ENCODE peak calls at places on chromosomes 2 and 18, in six cellular contexts. F is HCT116, I is OCI-LY7, U is PC-3, A is MM.1S, T is GM23248. M is an unnamed sample. For H3K9me3 and H3K9me2, the result is how much of the 10 kb centered on the place peaks cover.

GRCh38 chr2:215218587-215219577 is 80.5 kb upstream of the ABCA12 start:
- DNase-seq in I (no peak), T (no peak), F (no peak), U (peak), A (no peak), M (no peak)

GRCh38 chr2:40096360-40096759 is 317.3 kb upstream of the THUMPD2 start:
- DNase-seq in F (no peak), T (peak), I (no peak), A (no peak), U (peak), M (no peak)

GRCh38 chr18:31687529-31687928 is 3.1 kb upstream of the B4GALT6 start:
- DNase-seq in U (no peak), F (no peak), A (no peak), I (no peak), T (peak), M (no peak)

GRCh38 chr2:190533968-190534309 is 583 bp downstream of the NEMP2 start:
- DNase-seq in A (peak), U (no peak), T (no peak), F (no peak), I (peak), M (peak)

GRCh38 chr2:64374686-64375085 is 79.3 kb upstream of the LGALSL start:
- DNase-seq in T (no peak), U (peak), F (no peak), A (no peak), I (no peak), M (no peak)

GRCh38 chr2:71843391-71843850 is 304.2 kb downstream of the CYP26B1 start:
- DNase-seq in A (no peak), U (peak), I (no peak), F (peak), T (peak), M (peak)

GRCh38 chr2:96887419-96888081 is 17.7 kb upstream of the SEMA4C start:
- DNase-seq in F (no peak), U (peak), I (no peak), T (peak), A (no peak), M (peak)

GRCh38 chr2:55581875-55582547 is 35.4 kb downstream of the PPP4R3B start:
- DNase-seq in U (no peak), A (no peak), F (no peak), I (no peak), T (peak), M (no peak)

GRCh38 chr2:229160180-229160579 is 110.9 kb downstream of the PID1 start:
- DNase-seq in T (no peak), A (no peak), I (no peak), U (no peak), F (no peak), M (peak)

GRCh38 chr2:64363848-64364247 is 90.1 kb upstream of the LGALSL start:
- DNase-seq in I (peak), F (no peak), T (no peak), U (peak), A (no peak), M (no peak)

GRCh38 chr18:78984941-78985784 is 5.5 kb downstream of the SALL3 start:
- DNase-seq in U (peak), A (no peak), I (peak), T (no peak), F (no peak), M (no peak)

GRCh38 chr2:64982311-64982857 is 6.8 kb upstream of the SLC1A4 start:
- DNase-seq in A (no peak), I (no peak), T (no peak), F (no peak), U (no peak), M (no peak)

GRCh38 chr2:189654641-189655040 is 6.6 kb upstream of the ASNSD1 start:
- DNase-seq in T (no peak), F (no peak), A (no peak), I (no peak), U (no peak), M (no peak)

GRCh38 chr2:85706604-85707296 is 12.6 kb downstream of the GNLY start:
- DNase-seq in I (no peak), A (no peak), T (no peak), F (no peak), U (no peak), M (no peak)

GRCh38 chr2:232857158-232857563 is 12.9 kb upstream of the SNORC start:
- DNase-seq in T (peak), A (no peak), I (no peak), U (no peak), F (no peak), M (peak)

GRCh38 chr2:156343940-156344301 is 11.4 kb upstream of the NR4A2 start:
- DNase-seq in U (no peak), F (no peak), I (no peak), A (no peak), T (peak), M (no peak)
- TF ChIP-seq EZH2phosphoT487 in U (no peak), F (no peak), I (no peak), A (no peak), T (no peak), M (no peak)

DNA sequence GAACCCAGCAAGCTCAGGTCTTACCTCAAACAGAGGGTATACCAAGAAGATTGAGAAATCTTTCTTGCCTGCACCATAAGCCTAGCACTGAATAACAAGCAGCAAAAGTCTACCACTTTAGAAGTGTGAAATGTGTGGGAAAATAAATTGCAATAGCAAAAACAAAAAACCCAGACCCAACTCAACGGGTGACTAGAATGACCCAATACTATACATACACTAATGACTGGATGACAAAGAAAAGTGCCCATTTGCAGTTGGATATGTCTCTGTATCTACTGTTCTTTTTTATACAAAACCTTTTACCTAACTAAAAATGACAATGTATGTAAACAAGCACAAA is 950.6 kb downstream of the TRIB2 start:
- DNase-seq in I (no peak), F (no peak), T (no peak), A (no peak), U (no peak), M (no peak)
- H3K9me3 ChIP-seq in I (under half), F (under half), T (under half), A (under half), U (under half), M (under half)

DNA sequence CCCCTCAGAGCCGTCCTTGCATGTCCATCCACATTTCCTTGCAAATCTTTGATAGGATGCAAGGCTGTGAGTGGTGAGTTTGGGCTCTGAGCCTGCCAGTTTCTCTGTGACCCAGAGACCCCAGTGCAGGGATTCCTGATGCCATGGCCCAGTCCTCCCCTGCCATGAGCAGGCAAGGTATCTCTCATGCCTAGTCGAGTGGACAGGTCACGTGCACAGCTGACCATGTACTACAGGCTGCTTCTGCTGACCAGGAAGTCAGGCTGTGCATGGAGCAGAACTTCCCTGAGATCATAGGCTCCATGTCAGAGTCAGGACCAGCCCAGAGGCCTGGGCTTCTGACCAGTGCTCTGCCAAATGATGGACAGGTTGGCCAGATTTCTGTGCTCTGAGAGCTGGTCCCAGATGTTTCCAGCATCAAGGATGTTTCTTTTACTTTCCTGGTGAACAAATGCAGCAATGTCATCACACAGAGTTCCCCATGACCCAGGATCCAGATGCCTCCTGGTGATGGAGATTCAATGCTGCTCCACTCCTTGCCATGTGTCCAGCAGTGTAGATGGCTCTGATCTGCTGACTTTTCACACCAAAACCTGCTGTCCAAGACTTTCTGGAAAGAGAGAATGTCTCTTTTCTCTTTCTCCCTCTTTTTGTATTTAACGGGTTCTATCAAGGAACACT is 321.6 kb upstream of the HS6ST1 start:
- DNase-seq in A (no peak), T (peak), F (no peak), U (no peak), I (no peak), M (no peak)
- H3K9me2 ChIP-seq in A (under half), T (under half), F (under half), U (under half), I (under half), M (under half)

GRCh38 chr2:59693176-59693959 is 860.1 kb downstream of the BCL11A start:
- DNase-seq in U (no peak), I (no peak), T (no peak), A (no peak), F (no peak), M (no peak)
- TF ChIP-seq EZH2phosphoT487 in U (no peak), I (no peak), T (no peak), A (no peak), F (no peak), M (no peak)

GRCh38 chr2:83561592-83561991 is 897.5 kb downstream of the SUCLG1 start:
- DNase-seq in F (no peak), A (no peak), T (no peak), I (no peak), U (no peak), M (no peak)
- H3K9me3 ChIP-seq in F (under half), A (under half), T (under half), I (under half), U (under half), M (under half)

DNA sequence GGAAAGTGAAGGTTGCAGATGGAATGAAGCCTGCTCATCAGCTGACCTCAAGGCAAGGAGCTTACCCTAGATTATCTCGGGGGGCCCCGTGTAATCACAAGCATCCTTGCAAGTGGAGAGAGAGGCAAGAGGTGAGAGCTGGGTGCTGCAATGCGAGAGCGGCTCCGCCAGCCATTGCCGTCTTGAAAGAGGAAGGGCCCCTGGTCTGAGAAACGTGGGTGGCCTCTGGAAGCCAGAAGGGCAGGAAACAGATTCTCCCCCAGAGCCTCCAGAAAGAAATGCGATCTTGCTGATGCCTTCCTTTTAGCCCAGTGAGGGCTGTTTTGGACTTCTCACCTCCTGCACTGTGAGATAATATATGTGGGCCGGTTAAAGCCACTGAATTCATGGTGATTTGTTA is 319.6 kb upstream of the HS6ST1 start:
- DNase-seq in T (no peak), U (no peak), A (no peak), I (no peak), F (no peak), M (no peak)
- H3K9me2 ChIP-seq in T (under half), U (under half), A (under half), I (under half), F (under half), M (under half)

M was measured in hepatocyte.